ENCODE peak calls at places on chromosomes 11 and 22, in nine cellular contexts. R is activated CD4-positive, alpha-beta T cell treated with anti-CD3 and anti-CD28 coated beads for 24 hours; O is pulmonary artery endothelial cell; Y is AG08395; W is Jurkat, Clone E6-1; D is nucleus accumbens; P is activated CD8-positive, alpha-beta memory T cell treated with anti-CD3 and anti-CD28 coated beads, Interleukin-2, amount 50 U/mL, for 4 hours; M is EL; G is amygdala. H is an unnamed sample.

GRCh38 chr11:28938091-28938490 is 829.9 kb downstream of the METTL15 start:
- DNase-seq in D (no peak), Y (no peak), M (peak), P (no peak), G (no peak), O (no peak), W (no peak), R (no peak), H (no peak)

GRCh38 chr11:75078233-75078632 is 18.4 kb downstream of the OR2AT4 start:
- DNase-seq in R (no peak), P (no peak), W (no peak), O (no peak), Y (no peak), M (peak), D (no peak), G (no peak), H (no peak)

GRCh38 chr11:5369793-5370192 is 13.8 kb upstream of the OR51M1 start:
- DNase-seq in W (no peak), P (no peak), D (no peak), G (no peak), O (no peak), M (peak), R (no peak), Y (peak), H (no peak)

GRCh38 chr11:120295110-120295509 is 30.0 kb upstream of the TLCD5 start:
- DNase-seq in G (no peak), P (no peak), R (no peak), M (no peak), W (peak), D (no peak), Y (no peak), O (no peak), H (no peak)

GRCh38 chr11:60951909-60952741 is at the start of gene SLC15A3:
- DNase-seq in M (peak), W (no peak), G (peak), P (no peak), R (no peak), D (peak), O (no peak), Y (peak), H (no peak)

GRCh38 chr11:66956689-66957290 is 1.4 kb downstream of the PC start:
- DNase-seq in W (no peak), G (peak), D (no peak), O (no peak), R (no peak), M (peak), P (no peak), Y (no peak), H (no peak)

GRCh38 chr11:66985508-66986177 is 10.5 kb downstream of the C11orf86 start:
- DNase-seq in P (no peak), M (no peak), O (no peak), G (peak), Y (no peak), D (no peak), R (no peak), W (no peak), H (no peak)

GRCh38 chr11:5596611-5597201 is at the start of gene TRIM6:
- DNase-seq in M (peak), G (peak), R (no peak), Y (peak), P (no peak), W (no peak), D (no peak), O (no peak), H (no peak)

GRCh38 chr22:17971711-17972110 is 52.6 kb downstream of the MICAL3 start:
- DNase-seq in G (no peak), W (no peak), O (no peak), Y (no peak), P (no peak), D (no peak), R (no peak), M (no peak), H (no peak)

GRCh38 chr22:45977003-45977395 is at the start of gene WNT7B:
- DNase-seq in Y (no peak), O (no peak), M (no peak), G (no peak), R (no peak), P (no peak), W (no peak), D (no peak), H (no peak)